ENCODE peak calls at places on chromosomes 16 and 17, in six cellular contexts. G, B, S, Q, U and J are unnamed samples.

GRCh38 chr16:58024673-58025350 is 742 bp upstream of the MMP15 start:
- DNase-seq in B (no peak), S (peak; percentile 57), G (peak; percentile 88), U (no peak), Q (peak; percentile 83), J (no peak)

GRCh38 chr17:45704251-45704650 is 79.9 kb upstream of the CRHR1 start:
- DNase-seq in S (no peak), G (no peak), Q (no peak), B (no peak), U (no peak), J (no peak)

GRCh38 chr17:64460955-64461354 is 12.0 kb downstream of the MILR1 start:
- DNase-seq in U (no peak), S (no peak), G (no peak), B (no peak), Q (no peak), J (no peak)

GRCh38 chr16:66511615-66512500 is 38.1 kb downstream of the TK2 start:
- DNase-seq in B (no peak), U (peak; percentile 36), Q (no peak), G (peak; percentile 56), S (no peak), J (no peak)

GRCh38 chr16:66900721-66901441 is 17.8 kb downstream of the CDH16 start:
- DNase-seq in G (no peak), U (no peak), Q (no peak), B (no peak), S (peak; percentile 79), J (peak; percentile 77)

GRCh38 chr16:63702981-63703590 is 1418.8 kb downstream of the CDH11 start:
- DNase-seq in Q (no peak), G (peak; percentile 38), S (no peak), U (no peak), B (no peak), J (no peak)

GRCh38 chr17:80948091-80948960 is 43.3 kb upstream of the CHMP6 start:
- DNase-seq in U (no peak), S (no peak), G (peak; percentile 70), Q (peak; percentile 47), B (no peak), J (peak; percentile 71)

GRCh38 chr17:43114101-43114691 is 11.0 kb downstream of the BRCA1 start:
- DNase-seq in G (no peak), U (no peak), S (no peak), B (no peak), Q (no peak), J (no peak)

GRCh38 chr17:78779848-78780247 is 2.2 kb downstream of the CYTH1 start:
- DNase-seq in S (peak; percentile 75), G (no peak), U (peak; percentile 35), B (no peak), Q (no peak), J (peak; percentile 22)

GRCh38 chr16:9055115-9055514 is 36.3 kb upstream of the HAPSTR1 start:
- DNase-seq in B (no peak), Q (no peak), G (no peak), S (no peak), U (no peak), J (no peak)

GRCh38 chr16:9055661-9056060 is 35.8 kb upstream of the HAPSTR1 start:
- DNase-seq in Q (no peak), B (no peak), G (no peak), S (no peak), U (no peak), J (no peak)

GRCh38 chr16:9054460-9054859 is 37.0 kb upstream of the HAPSTR1 start:
- DNase-seq in S (no peak), G (no peak), U (no peak), Q (no peak), B (no peak), J (no peak)

GRCh38 chr16:9050102-9050830 is 41.2 kb upstream of the HAPSTR1 start:
- DNase-seq in G (no peak), S (no peak), Q (no peak), B (no peak), U (no peak), J (no peak)

GRCh38 chr16:9053006-9053601 is 38.3 kb upstream of the HAPSTR1 start:
- DNase-seq in G (no peak), U (no peak), S (peak; percentile 54), B (peak; percentile 82), Q (peak; percentile 56), J (peak; percentile 79)
- H3K4me3 ChIP-seq in G (no peak overlapping the region), U (no peak overlapping the region), S (no peak overlapping the region), B (peak overlapping the region; percentile 39), Q (no peak overlapping the region), J (no peak overlapping the region)

GRCh38 chr16:17342031-17342430 is 128.7 kb downstream of the XYLT1 start:
- DNase-seq in G (no peak), S (no peak), U (no peak), Q (no peak), B (no peak), J (no peak)

GRCh38 chr16:17345043-17345442 is 125.7 kb downstream of the XYLT1 start:
- DNase-seq in G (no peak), U (no peak), Q (no peak), S (peak; percentile 87), B (no peak), J (no peak)

GRCh38 chr16:17343729-17344128 is 127.0 kb downstream of the XYLT1 start:
- DNase-seq in G (no peak), U (no peak), B (no peak), Q (no peak), S (no peak), J (no peak)

GRCh38 chr16:17340804-17341203 is 130.0 kb downstream of the XYLT1 start:
- DNase-seq in G (no peak), U (no peak), Q (no peak), B (no peak), S (no peak), J (no peak)

DNA sequence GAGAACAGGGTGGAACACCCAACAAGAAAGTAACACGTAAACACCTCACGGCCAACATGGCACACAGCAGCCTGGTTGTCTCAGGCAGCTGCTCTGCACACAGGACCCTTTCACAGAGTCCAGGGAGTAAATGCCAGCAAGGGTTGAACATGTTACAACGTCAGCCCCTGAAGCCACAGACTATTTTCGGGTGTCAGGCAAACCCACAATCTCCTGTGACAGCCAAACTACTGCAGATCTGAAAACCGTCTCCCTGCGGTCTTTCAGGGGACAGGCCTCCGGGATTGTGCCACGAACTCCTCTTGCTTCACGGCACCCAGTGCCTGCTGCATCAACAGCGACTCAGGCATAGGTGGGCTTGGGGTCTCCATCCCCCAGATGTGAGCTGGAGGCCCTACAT is 127.7 kb downstream of the XYLT1 start:
- DNase-seq in B (no peak), U (no peak), G (no peak), S (no peak), Q (no peak), J (no peak)
- H3K27ac ChIP-seq in B (no peak overlapping the region), U (peak overlapping the region; percentile 18), G (no peak overlapping the region), S (no peak overlapping the region), Q (no peak overlapping the region), J (no peak overlapping the region)

DNA sequence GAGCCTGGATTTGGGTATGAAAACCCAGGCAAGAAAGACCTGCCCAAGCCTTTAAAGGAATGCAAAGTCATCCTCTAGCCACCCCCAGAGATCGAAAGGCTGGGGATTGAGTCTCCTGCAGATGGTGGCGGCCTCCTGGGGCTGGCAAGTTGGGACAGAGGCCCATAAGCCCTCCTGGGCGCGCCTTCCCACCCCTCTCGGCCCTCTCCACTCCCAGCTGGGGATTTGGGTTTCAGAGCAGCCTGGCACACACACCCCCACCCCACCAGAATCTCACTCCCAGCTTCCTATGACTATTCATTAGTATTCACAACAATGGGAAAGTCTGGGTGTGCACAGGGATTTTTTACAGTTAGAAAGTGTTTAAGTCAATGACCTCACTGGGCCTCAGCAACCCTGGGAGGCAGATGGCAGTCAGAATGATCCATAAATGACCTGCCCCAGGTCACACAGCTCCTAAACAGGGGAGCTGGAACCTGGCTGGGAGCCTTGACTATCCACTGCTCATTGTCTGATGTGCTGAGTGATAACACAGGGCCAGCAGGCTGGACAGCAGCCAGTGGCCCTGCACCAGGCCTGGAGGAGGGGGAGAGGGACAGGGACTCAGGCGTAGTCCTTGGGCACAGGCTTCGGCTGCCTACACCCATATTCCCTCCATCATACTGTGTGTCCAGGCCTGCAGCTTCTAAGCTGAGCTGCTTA is 12.1 kb downstream of the NHERF1 start:
- DNase-seq in Q (no peak), B (no peak), U (no peak), S (peak; percentile 48), G (no peak), J (no peak)
- H3K4me1 ChIP-seq in Q (peaks cover 54% of the 10 kb centered on the region), B (peaks cover 64% of the 10 kb centered on the region), U (peaks cover 3% of the 10 kb centered on the region), S (peaks cover 53% of the 10 kb centered on the region), G (peaks cover 23% of the 10 kb centered on the region), J (no peaks in the 10 kb centered on the region)

GRCh38 chr17:49640556-49640955 is 37.3 kb downstream of the SPOP start:
- DNase-seq in Q (no peak), G (no peak), S (no peak), U (no peak), B (no peak), J (no peak)

GRCh38 chr17:49637050-49637449 is 40.8 kb downstream of the SPOP start:
- DNase-seq in G (no peak), S (no peak), B (no peak), Q (no peak), U (no peak), J (no peak)

GRCh38 chr17:49635121-49635520 is 42.8 kb downstream of the SPOP start:
- DNase-seq in S (no peak), Q (no peak), U (no peak), B (no peak), G (no peak), J (no peak)

GRCh38 chr17:49637739-49638138 is 40.2 kb downstream of the SPOP start:
- DNase-seq in S (no peak), U (no peak), G (no peak), B (no peak), Q (no peak), J (no peak)

DNA sequence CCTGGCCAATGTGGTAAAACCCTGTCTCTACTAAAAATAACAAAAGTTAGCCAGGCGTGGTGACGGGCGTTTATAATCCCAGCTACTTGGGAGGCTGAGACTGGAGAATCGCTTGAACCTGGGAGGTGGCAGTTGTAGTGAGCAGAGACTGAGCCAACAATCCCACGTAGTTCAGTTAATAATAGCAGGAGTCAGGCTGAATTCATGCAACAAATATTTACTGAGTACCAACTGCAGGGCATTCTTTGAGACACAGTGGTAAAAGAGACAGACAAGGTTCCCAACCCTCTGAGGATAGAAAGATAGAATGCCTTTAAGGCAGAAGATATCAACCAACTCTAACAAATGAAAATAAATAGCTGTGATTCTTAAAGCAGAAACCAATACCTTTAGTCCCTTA is 39.1 kb downstream of the SPOP start:
- DNase-seq in Q (no peak), S (no peak), U (no peak), B (no peak), G (no peak), J (peak; percentile 73)
- H3K4me3 ChIP-seq in Q (no peak overlapping the region), S (no peak overlapping the region), U (no peak overlapping the region), B (no peak overlapping the region), G (no peak overlapping the region), J (no peak overlapping the region)

GRCh38 chr17:72192409-72193192 is 71.8 kb downstream of the SOX9 start:
- DNase-seq in U (no peak), G (no peak), S (no peak), B (no peak), Q (no peak), J (no peak)
- H3K27ac ChIP-seq in U (no peak overlapping the region), G (no peak overlapping the region), S (no peak overlapping the region), B (no peak overlapping the region), Q (peak overlapping the region; percentile 58), J (no peak overlapping the region)

DNA sequence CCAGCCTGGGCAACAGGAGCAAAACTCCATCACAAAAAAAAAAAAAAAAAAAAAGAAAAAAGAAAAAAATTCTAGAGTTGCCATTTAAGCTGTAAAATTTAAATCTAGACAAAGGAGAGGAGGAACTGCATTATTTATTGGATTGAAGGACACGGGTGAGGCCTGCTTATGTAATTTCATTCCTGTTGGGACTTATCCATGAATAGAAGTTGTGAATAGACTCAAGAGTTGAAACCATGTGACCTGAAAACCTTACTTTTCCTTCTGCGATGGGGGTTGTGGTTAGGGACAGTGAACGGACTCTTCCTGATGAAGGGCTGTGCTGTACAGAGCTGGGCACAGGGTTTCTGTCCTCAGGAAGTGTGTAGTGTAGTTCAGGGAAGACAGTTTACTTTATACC is 22.5 kb downstream of the BANP start:
- DNase-seq in U (no peak), S (no peak), B (no peak), G (no peak), Q (no peak), J (no peak)
- H3K4me1 ChIP-seq in U (no peaks in the 10 kb centered on the region), S (peaks cover under 1% of the 10 kb centered on the region), B (no peaks in the 10 kb centered on the region), G (no peaks in the 10 kb centered on the region), Q (peaks cover 9% of the 10 kb centered on the region), J (no peaks in the 10 kb centered on the region)